ENCODE peak calls at places on chromosomes 5 and 9, in six cellular contexts. H, A, C, U, K and Y are unnamed samples.
A peak's percentile ranks its signal among the peaks of the same experiment; 100 is the strongest.

GRCh38 chr9:32258482-32258881 is 126.0 kb upstream of the ACO1 start:
- DNase-seq in U (no peak), K (no peak), A (no peak), H (no peak), C (no peak), Y (no peak)

GRCh38 chr9:107239474-107239873 is 43.6 kb upstream of the RAD23B start:
- DNase-seq in K (no peak), H (no peak), C (no peak), U (no peak), A (no peak), Y (no peak)

GRCh38 chr9:92506184-92506857 is 24.0 kb upstream of the ASPN start:
- DNase-seq in H (peak; percentile 97), C (peak; percentile 88), K (no peak), A (peak; percentile 74), U (peak; percentile 84), Y (peak; percentile 93)

GRCh38 chr9:131678499-131679111 is 61.3 kb downstream of the RAPGEF1 start:
- DNase-seq in K (peak; percentile 92), C (peak; percentile 90), U (peak; percentile 92), A (peak; percentile 89), H (peak; percentile 97), Y (peak; percentile 90)

GRCh38 chr9:109192732-109193361 is 25.8 kb upstream of the FRRS1L start:
- DNase-seq in H (no peak), C (no peak), U (no peak), A (no peak), K (no peak), Y (no peak)

GRCh38 chr5:60010328-60010727 is 116.8 kb upstream of the PDE4D start:
- DNase-seq in H (no peak), A (no peak), K (no peak), U (no peak), C (no peak), Y (no peak)

GRCh38 chr5:73451218-73452130 is 2.9 kb upstream of the FOXD1 start:
- DNase-seq in U (no peak), A (peak; percentile 85), H (no peak), C (no peak), K (peak; percentile 70), Y (no peak)

GRCh38 chr9:127135056-127135745 is 12.8 kb upstream of the ANGPTL2 start:
- DNase-seq in U (no peak), H (no peak), C (no peak), K (no peak), A (no peak), Y (no peak)

GRCh38 chr5:131976414-131977211 is 31.1 kb upstream of the MEIKIN start:
- DNase-seq in K (no peak), C (no peak), H (no peak), U (no peak), A (no peak), Y (no peak)

GRCh38 chr5:142317173-142317572 is 7.6 kb downstream of the SPRY4 start:
- DNase-seq in H (no peak), A (no peak), U (no peak), C (no peak), K (no peak), Y (no peak)

GRCh38 chr5:127031863-127032232 is 1.5 kb upstream of the MARCHF3 start:
- DNase-seq in H (no peak), U (no peak), K (no peak), C (no peak), A (no peak), Y (no peak)

GRCh38 chr5:131541071-131541470 is 94.0 kb downstream of the RAPGEF6 start:
- DNase-seq in U (no peak), K (no peak), C (no peak), H (no peak), A (no peak), Y (no peak)

GRCh38 chr5:76669245-76669644 is 46.0 kb upstream of the F2RL2 start:
- DNase-seq in A (no peak), K (no peak), C (no peak), H (no peak), U (no peak), Y (no peak)

GRCh38 chr5:40400245-40400644 is 279.5 kb upstream of the PTGER4 start:
- DNase-seq in K (no peak), U (no peak), C (no peak), A (no peak), H (no peak), Y (no peak)

GRCh38 chr5:13354611-13355010 is 589.9 kb downstream of the DNAH5 start:
- DNase-seq in K (no peak), A (no peak), U (no peak), H (peak; percentile 67), C (no peak), Y (no peak)

GRCh38 chr9:27276182-27277030 is 20.5 kb downstream of the EQTN start:
- DNase-seq in C (peak; percentile 11), H (peak; percentile 32), A (no peak), U (no peak), K (no peak), Y (peak; percentile 8)

GRCh38 chr9:18351216-18351615 is 122.7 kb upstream of the ADAMTSL1 start:
- DNase-seq in U (no peak), A (no peak), H (no peak), K (no peak), C (no peak), Y (no peak)

GRCh38 chr9:76396597-76396996 is 2.4 kb upstream of the RFK start:
- DNase-seq in U (no peak), K (no peak), H (no peak), A (no peak), C (no peak), Y (no peak)

GRCh38 chr5:173670130-173670591 is 53.7 kb upstream of the BOD1 start:
- DNase-seq in U (peak; percentile 19), H (peak; percentile 54), A (no peak), C (peak; percentile 35), K (no peak), Y (peak; percentile 2)

GRCh38 chr9:86637515-86637914 is 283.3 kb upstream of the TUT7 start:
- DNase-seq in K (no peak), H (peak; percentile 12), C (no peak), A (peak; percentile 50), U (no peak), Y (no peak)

GRCh38 chr9:16950051-16950450 is 79.6 kb upstream of the BNC2 start:
- DNase-seq in H (no peak), K (no peak), U (no peak), C (no peak), A (no peak), Y (no peak)

DNA sequence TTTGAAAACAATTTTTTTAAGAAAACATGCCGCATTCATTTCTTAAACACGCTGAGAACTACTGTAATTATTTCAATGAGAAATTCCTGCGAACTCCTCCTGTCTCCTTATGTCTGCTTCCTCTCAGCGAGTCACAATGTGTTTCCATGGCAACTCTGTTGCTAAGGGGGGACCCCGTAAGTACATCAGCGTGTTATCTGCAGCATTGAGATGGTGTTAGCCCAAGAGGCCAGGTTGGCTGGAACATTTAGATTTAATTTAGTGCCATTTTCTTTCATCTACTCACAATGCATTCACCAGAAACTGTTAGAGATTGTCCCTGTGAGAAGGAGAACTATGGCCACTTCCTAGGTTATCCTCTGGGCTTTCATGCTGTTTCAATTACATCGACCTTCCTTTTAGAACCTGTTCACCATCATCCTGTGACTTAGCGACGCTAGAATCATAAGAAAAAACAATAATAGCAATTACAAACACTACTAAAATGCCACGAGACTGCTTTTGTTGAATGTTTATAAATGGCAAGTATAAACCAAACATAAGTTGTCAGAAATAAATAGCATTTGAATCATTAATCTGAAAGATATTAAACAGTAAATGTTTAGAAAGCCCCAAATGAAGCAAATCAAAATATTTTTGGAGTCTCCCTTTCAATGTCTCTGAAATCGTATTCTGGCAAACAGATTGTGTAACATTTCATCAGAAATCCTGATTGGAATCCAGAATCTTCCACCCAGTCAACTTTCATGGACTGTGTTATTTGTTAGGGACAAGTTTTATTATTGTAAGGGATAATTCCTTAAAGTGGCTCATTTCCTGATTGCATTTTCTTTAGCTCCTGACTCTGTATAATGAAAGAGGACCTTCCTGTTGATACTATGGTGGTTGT is 39.7 kb upstream of the SHC3 start:
- DNase-seq in U (no peak), A (no peak), K (no peak), H (peak; percentile 8), C (no peak), Y (no peak)
- H3K4me3 ChIP-seq in U (no peak overlapping the region), A (no peak overlapping the region), K (no peak overlapping the region), H (no peak overlapping the region), C (no peak overlapping the region), Y (no peak overlapping the region)

DNA sequence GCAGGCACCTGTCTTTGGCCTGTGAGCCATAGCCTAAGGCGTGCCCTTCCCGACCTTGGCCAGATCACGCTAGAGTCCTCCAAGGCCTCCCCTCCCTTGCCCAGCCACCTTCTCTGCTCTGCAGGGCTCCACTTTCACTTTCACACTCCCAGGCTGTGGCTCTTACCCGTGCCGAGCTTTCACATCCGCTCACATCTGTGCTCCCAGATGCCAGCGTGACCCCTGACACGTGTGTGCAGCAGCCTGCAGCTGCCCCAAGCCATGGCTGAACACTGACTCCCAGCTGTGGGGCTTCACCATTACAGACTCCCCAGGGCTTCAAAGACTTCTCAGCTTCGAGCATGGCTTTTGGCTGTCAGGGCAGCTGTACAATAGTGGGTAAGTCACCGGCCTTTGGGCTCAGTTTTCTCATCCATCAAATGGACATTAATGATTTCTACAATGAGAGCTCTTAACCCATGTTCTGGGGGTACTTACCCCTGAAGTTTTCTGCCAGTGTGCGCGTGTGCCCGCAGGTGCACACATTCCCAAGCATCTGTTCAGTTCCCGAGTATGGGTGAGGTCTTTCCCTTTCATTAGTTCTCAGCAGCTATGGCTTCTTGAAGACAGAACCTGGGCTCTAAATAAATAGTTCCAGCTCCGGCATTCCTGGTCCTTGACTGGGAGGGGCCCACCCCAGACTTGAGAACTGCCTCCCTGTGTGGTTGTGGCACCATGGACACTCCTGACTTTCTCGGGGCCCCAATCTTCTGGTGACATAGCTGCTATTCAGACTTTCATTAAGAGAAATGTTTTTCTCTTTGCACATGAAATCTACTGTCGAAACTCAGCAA is 118.6 kb downstream of the RGS3 start:
- DNase-seq in H (no peak), K (peak; percentile 92), C (no peak), A (peak; percentile 92), U (no peak), Y (no peak)
- H3K4me3 ChIP-seq in H (no peak overlapping the region), K (peak overlapping the region; percentile 60), C (no peak overlapping the region), A (no peak overlapping the region), U (no peak overlapping the region), Y (no peak overlapping the region)

DNA sequence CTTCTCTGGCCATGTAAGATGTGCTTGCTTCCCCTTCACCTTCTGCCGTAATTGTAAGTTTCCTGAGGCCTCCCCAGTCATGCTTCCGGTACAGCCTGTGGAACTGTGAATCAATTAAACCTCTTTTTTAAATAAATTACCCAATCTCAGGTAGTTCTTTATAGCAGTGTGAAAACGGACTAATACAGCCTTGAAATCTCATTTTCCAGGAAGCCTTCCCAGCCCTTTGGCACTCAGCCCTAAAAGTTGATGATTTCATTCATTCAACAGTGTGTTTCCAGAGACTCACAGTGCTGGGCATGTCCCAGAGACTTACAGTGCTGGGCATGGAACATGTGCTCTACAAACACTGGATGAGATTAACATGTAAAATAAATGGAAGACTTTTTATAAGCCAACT is 135.8 kb downstream of the DCP2 start:
- DNase-seq in A (no peak), U (no peak), K (no peak), H (peak; percentile 49), C (no peak), Y (peak; percentile 25)
- H3K4me3 ChIP-seq in A (no peak overlapping the region), U (no peak overlapping the region), K (no peak overlapping the region), H (no peak overlapping the region), C (no peak overlapping the region), Y (no peak overlapping the region)

DNA sequence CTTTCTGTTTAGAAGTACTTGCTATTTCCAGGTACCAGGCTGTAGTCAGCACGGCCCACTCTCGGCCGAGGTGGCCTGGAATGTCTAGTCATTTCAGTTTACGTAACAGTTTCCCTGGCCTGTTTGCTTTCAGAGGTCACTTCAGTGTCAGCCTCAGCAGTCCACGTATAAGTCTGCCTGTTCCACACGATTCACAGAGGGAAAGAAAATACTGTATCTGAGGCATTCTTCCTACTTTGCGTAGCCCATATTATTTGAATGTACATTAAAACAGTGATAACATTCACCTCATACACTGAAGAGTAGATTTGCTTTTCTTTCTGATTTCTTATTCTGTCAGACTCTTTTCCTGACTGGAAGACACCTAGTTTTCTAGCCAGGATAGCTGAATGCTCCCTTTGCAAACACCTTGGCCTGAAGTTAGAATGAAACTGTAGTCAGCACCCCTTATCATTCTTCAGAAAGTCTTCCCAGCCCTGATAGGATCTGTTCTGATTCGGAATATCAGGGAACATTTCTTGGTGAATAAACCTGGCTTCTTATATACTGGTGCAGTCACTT is 140.9 kb downstream of the AOPEP start:
- DNase-seq in A (peak; percentile 70), C (peak; percentile 71), U (no peak), K (no peak), H (peak; percentile 97), Y (no peak)
- H3K4me3 ChIP-seq in A (no peak overlapping the region), C (no peak overlapping the region), U (no peak overlapping the region), K (no peak overlapping the region), H (peak overlapping the region; percentile 12), Y (no peak overlapping the region)